ENCODE peak calls at places on chromosomes 6 and 20, in eight cellular contexts. V is endothelial cell, H is kidney, K is OCI-LY7, P is pancreas, C is AG04449, Z is IMR-90, L is heart left ventricle. Y is an unnamed sample.

GRCh38 chr20:10114598-10114997 is 79.8 kb downstream of the ANKEF1 start:
- DNase-seq in V (no peak), H (no peak), K (no peak), P (no peak), C (no peak), Z (no peak), L (no peak), Y (no peak)

GRCh38 chr6:135851442-135852271 is at the start of gene PDE7B:
- DNase-seq in V (peak; percentile 58), H (peak; percentile 94), K (peak; percentile 2), P (peak; percentile 73), C (peak; percentile 97), Z (peak; percentile 99), L (peak; percentile 85), Y (peak; percentile 97)

GRCh38 chr20:3494218-3494617 is 23.4 kb downstream of the ATRN start:
- DNase-seq in V (no peak), H (no peak), K (no peak), P (no peak), C (no peak), Z (no peak), L (no peak), Y (no peak)

GRCh38 chr6:38713812-38714211 is 1.3 kb upstream of the DNAH8 start:
- DNase-seq in V (no peak), H (no peak), K (no peak), P (no peak), C (no peak), Z (no peak), L (no peak), Y (no peak)

GRCh38 chr6:134724653-134725340 is 225.1 kb downstream of the ALDH8A1 start:
- DNase-seq in V (no peak), H (no peak), K (no peak), P (no peak), C (no peak), Z (peak; percentile 96), L (no peak), Y (no peak)

GRCh38 chr6:3405679-3406078 is 51.2 kb downstream of the SLC22A23 start:
- DNase-seq in V (no peak), H (no peak), K (no peak), P (no peak), C (peak; percentile 14), Z (peak; percentile 46), L (no peak), Y (no peak)

GRCh38 chr6:30981942-30982772 is 1.4 kb upstream of the MUC21 start:
- DNase-seq in V (peak; percentile 7), H (no peak), K (no peak), P (peak; percentile 65), C (peak; percentile 23), Z (peak; percentile 81), L (peak; percentile 35), Y (peak; percentile 20)

GRCh38 chr6:17169291-17169690 is 67.4 kb downstream of the STMND1 start:
- DNase-seq in V (no peak), H (no peak), K (no peak), P (no peak), C (no peak), Z (peak; percentile 83), L (no peak), Y (no peak)

GRCh38 chr6:133972388-133972787 is 19.4 kb downstream of the TBPL1 start:
- DNase-seq in V (no peak), H (no peak), K (no peak), P (no peak), C (no peak), Z (no peak), L (no peak), Y (no peak)

GRCh38 chr6:154070657-154071056 is 31.6 kb downstream of the OPRM1 start:
- DNase-seq in V (no peak), H (no peak), K (no peak), P (no peak), C (no peak), Z (no peak), L (no peak), Y (no peak)

GRCh38 chr20:53916173-53916512 is 154.3 kb downstream of the BCAS1 start:
- DNase-seq in V (no peak), H (no peak), K (no peak), P (no peak), C (no peak), Z (no peak), L (no peak), Y (no peak)

GRCh38 chr20:16459019-16459700 is 114.1 kb downstream of the KIF16B start:
- DNase-seq in V (no peak), H (no peak), K (no peak), P (peak; percentile 26), C (peak; percentile 58), Z (peak; percentile 85), L (peak; percentile 43), Y (peak; percentile 47)

GRCh38 chr20:3532089-3532615 is 61.3 kb downstream of the ATRN start:
- DNase-seq in V (no peak), H (no peak), K (no peak), P (no peak), C (no peak), Z (no peak), L (no peak), Y (no peak)

DNA sequence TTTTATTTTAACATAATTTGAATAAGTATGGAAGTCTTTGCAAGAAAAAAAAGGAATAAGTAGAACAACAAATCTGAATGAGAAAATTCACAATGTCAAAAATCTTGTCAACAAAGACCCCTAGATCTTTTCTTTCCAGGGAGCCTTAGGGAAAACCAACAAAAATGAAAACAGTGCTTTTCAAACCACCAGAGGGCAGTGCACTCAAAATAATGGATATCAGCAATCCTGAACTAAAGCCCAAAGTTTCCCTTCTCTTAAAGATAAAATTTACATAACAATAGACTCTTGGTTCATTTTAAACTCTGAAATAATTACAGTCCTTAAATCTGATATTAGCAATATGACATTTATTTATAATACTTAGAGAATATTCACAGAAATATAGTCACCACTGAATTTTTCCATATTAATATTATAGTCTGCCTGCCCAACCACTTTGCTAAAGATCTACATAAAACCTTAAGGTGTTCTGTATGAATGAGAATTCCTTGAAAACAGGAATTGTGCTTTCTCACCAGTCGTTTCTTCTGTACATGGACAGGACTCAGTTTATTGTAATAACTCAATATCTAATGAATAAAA is 105.3 kb upstream of the BMP5 start:
- DNase-seq in V (peak; percentile 47), H (no peak), K (peak; percentile 22), P (no peak), C (no peak), Z (peak; percentile 41), L (no peak), Y (no peak)
- TF ChIP-seq CTCF in V (peak; percentile 83), H (peak; percentile 53), K (peak; percentile 92), P (peak; percentile 46), C (peak; percentile 40), Z (peak; percentile 76), L (peak; percentile 14), Y (peak; percentile 60)

GRCh38 chr6:36139431-36139830 is 9.1 kb downstream of the MAPK13 start:
- DNase-seq in V (peak; percentile 60), H (no peak), K (no peak), P (no peak), C (no peak), Z (no peak), L (no peak), Y (no peak)
- TF ChIP-seq CTCF in V (no peak), H (no peak), K (peak; percentile 63), P (no peak), C (no peak), Z (peak; percentile 30), L (no peak), Y (peak; percentile 2)

DNA sequence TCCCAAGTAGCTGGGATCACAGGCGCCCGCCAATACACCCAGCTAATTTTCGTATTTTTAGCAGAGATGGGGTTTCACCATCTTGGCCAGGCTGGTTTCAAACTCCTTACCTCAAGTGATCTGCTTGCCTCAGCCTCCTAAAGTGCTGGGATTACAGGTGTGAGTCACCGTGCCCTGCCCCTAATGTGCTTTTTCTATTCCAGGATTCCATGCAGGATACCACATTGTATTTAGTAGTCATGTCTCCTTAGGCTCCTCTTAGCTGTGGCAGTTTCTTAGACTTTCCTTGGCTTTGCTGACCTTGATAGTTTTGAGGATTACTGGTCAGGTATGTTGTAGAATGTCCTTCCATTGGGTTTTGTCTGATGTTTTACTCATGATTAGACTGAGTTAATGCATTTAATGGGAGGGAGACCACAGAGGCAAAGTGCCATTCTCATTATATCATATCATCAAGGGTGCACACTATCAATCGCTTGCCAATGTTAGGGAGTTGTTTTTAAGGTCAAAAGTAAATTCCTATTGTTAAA is 39.6 kb upstream of the TNFAIP3 start:
- DNase-seq in V (no peak), H (no peak), K (no peak), P (no peak), C (no peak), Z (no peak), L (no peak), Y (no peak)
- TF ChIP-seq CTCF in V (no peak), H (no peak), K (no peak), P (no peak), C (no peak), Z (no peak), L (no peak), Y (no peak)

GRCh38 chr6:109595998-109596397 is 95.0 kb downstream of the AK9 start:
- DNase-seq in V (peak; percentile 4), H (no peak), K (peak; percentile 12), P (no peak), C (peak; percentile 19), Z (peak; percentile 57), L (no peak), Y (no peak)
- TF ChIP-seq CTCF in V (peak; percentile 68), H (peak; percentile 23), K (peak; percentile 51), P (no peak), C (peak; percentile 64), Z (peak; percentile 54), L (no peak), Y (peak; percentile 40)

DNA sequence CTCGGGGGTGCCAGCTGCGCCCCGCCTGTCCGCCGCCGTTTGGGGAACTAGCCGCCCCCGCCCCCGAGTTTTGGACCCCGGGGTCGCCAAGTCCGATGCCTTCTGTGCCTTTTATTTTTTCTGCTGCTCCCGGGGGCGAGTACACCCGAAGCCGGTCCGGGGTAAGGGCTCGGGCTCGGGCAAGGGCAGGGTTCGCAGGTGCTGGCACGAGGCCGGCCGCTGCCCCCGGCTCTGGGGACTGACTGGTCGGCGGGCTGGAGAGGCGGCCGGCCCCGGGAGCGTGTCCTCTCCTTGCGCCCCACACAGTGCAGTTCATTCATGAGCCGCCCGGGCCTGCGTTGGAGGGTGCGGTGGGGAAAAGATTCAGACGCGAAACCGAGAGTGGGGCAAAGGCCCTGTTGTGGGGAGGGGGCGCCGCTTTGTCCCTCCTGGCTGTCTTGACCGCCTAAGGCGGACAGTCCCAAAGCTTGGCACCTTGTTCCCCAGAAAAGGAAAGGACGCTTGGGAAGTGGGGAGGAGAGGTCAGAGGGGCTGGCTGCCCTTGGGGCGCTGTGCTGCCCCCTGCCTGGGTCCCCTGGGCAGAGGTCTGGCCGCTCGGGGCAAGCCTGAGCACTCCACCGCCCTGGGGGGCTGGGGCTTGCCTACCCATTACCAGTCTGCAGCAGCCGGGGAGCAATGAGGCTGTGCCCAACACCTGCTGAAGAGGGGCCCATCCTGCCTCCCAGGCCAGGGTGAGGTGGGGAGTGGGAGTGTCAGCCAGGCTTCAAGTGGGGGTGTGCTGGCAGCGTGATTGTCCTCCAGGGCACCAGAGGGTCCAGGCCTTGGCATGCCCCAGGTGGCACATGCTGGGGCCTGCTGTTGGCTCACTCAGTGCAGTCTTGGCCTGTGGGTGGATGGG is 915 bp downstream of the TMEM63B start:
- DNase-seq in V (peak; percentile 57), H (peak; percentile 84), K (peak; percentile 40), P (peak; percentile 58), C (no peak), Z (no peak), L (peak; percentile 62), Y (no peak)
- TF ChIP-seq CTCF in V (no peak), H (no peak), K (peak; percentile 8), P (no peak), C (peak; percentile 6), Z (no peak), L (peak; percentile 15), Y (no peak)